ENCODE peak calls at places on chromosomes 2 and 18, in four cellular contexts. J is IMR-90, W is mesenchymal stem cell, T is H1. O is an unnamed sample. For H3K9me3, the result is how much of the 10 kb centered on the place peaks cover.

GRCh38 chr2:104406273-104406726 is 447.6 kb upstream of the POU3F3 start:
- DNase-seq in W (no peak), T (no peak), J (no peak), O (no peak)

GRCh38 chr2:240429872-240430491 is 5.5 kb upstream of the GPC1 start:
- DNase-seq in J (no peak), T (no peak), W (no peak), O (no peak)

GRCh38 chr2:91442246-91442905 is 2750.9 kb downstream of the RPIA start:
- DNase-seq in W (no peak), T (no peak), J (no peak), O (no peak)

GRCh38 chr18:3722662-3723433 is 272.9 kb downstream of the TGIF1 start:
- DNase-seq in W (peak), T (no peak), J (peak), O (no peak)

GRCh38 chr2:45823723-45824206 is 172.3 kb downstream of the PRKCE start:
- DNase-seq in W (no peak), J (no peak), T (no peak), O (no peak)

GRCh38 chr2:177030391-177031000 is 182.1 kb upstream of the HNRNPA3 start:
- DNase-seq in J (no peak), T (no peak), W (no peak), O (peak)

GRCh38 chr2:107062173-107062572 is 176.2 kb upstream of the ST6GAL2 start:
- DNase-seq in J (no peak), W (no peak), T (no peak), O (no peak)

GRCh38 chr2:62396880-62397279 is 109.1 kb downstream of the TMEM17 start:
- DNase-seq in T (no peak), W (no peak), J (no peak), O (no peak)

GRCh38 chr2:71071681-71072398 is 3.4 kb downstream of the NAGK start:
- DNase-seq in T (no peak), J (no peak), W (no peak), O (no peak)

GRCh38 chr2:173652731-173653426 is 298.2 kb downstream of the CDCA7 start:
- DNase-seq in J (peak), W (peak), T (no peak), O (no peak)

GRCh38 chr2:217959723-217960122 is 43.1 kb downstream of the TNS1 start:
- DNase-seq in W (no peak), J (peak), T (no peak), O (no peak)

GRCh38 chr18:2303517-2304238 is 267.6 kb downstream of the METTL4 start:
- DNase-seq in W (no peak), T (no peak), J (no peak), O (no peak)

GRCh38 chr2:48633143-48633542 is 15.5 kb downstream of the GTF2A1L start:
- DNase-seq in T (no peak), W (no peak), J (peak), O (no peak)

GRCh38 chr2:237614151-237614720 is 13.2 kb upstream of the LRRFIP1 start:
- DNase-seq in W (peak), T (peak), J (peak), O (no peak)

GRCh38 chr2:108932736-108933135 is 56.3 kb downstream of the EDAR start:
- DNase-seq in W (no peak), J (no peak), T (no peak), O (no peak)

GRCh38 chr18:21363411-21363810 is 121.4 kb downstream of the GREB1L start:
- DNase-seq in J (no peak), W (no peak), T (no peak), O (no peak)

GRCh38 chr2:78011251-78011650 is 489.1 kb upstream of the LRRTM4 start:
- DNase-seq in J (no peak), T (no peak), W (no peak), O (no peak)

GRCh38 chr2:162706770-162707169 is 131.8 kb downstream of the KCNH7 start:
- DNase-seq in W (no peak), T (no peak), J (no peak), O (no peak)

GRCh38 chr2:117470311-117471095 is 344.0 kb upstream of the DDX18 start:
- DNase-seq in W (peak), T (peak), J (no peak), O (peak)

GRCh38 chr2:218745559-218746469 is 35.2 kb downstream of the TTLL4 start:
- DNase-seq in W (no peak), J (peak), T (no peak), O (no peak)

GRCh38 chr2:168244318-168244717 is 3.1 kb downstream of the STK39 start:
- DNase-seq in W (peak), J (no peak), T (no peak), O (no peak)

GRCh38 chr2:104518256-104518655 is 335.7 kb upstream of the POU3F3 start:
- DNase-seq in J (no peak), W (no peak), T (no peak), O (no peak)

DNA sequence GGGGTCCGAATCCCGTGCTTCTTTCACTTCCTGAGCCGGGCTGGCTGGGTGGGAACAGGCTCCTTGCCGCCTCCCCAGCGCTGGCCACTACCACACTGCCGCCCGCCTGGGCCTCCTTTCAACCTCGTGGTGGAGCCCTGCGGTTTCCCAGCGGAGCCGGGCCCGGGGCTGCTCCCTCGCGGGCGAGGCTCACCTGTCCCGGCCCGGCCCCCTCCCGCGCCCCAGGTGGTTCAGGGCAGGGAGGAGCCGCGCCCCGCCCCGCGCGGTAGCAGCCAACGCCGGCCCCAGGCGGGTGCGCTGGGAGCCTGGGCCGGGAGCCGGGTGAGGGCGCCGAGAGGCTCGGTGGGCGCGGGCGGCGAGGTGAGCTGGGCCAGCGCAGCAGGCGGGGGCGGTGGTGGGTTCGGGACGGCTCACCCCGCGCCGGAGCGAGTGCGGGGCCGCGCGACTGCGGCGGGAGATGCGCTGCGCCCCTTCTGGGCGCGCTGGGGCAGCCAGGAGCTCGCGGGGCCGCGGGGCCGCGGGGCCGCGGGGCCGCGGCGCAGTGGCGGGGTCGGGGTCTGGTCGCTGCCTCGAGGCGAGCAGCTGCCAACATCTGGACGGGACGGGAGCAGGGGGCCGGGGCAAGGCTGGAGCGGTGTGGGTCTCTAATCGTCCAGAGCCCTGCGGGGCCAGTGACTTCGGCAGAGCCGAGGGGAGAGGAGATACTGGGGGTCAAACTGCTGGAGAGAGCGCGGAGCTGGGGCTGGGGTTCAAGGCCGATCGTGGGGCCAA is at the start of gene LYPD6B:
- DNase-seq in T (no peak), W (no peak), J (no peak), O (no peak)
- H2BK15ac ChIP-seq in T (no peak), W (peak), J (no peak), O (peak)

DNA sequence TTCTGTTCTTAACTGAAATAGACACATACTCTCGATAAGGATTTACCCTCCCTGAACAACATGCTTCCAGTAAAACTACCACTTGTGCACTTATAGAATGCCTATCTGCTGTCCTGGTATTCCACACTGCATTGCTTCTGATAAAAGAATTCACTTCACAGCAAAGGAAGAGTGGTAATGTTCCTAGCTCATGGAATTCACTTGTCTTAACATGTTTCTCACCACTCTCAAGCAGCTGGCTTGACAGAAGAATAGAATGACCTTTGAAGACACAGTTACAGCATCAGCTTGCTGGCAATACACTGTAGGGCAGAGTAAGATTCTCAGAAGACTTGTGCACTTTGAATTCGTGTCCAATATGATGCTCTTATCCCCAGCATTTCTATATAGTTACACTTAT is 524.1 kb upstream of the CNTNAP5 start:
- DNase-seq in T (no peak), J (no peak), W (peak), O (no peak)
- H3K9me3 ChIP-seq in T (under half), J (under half), W (under half), O (under half)

DNA sequence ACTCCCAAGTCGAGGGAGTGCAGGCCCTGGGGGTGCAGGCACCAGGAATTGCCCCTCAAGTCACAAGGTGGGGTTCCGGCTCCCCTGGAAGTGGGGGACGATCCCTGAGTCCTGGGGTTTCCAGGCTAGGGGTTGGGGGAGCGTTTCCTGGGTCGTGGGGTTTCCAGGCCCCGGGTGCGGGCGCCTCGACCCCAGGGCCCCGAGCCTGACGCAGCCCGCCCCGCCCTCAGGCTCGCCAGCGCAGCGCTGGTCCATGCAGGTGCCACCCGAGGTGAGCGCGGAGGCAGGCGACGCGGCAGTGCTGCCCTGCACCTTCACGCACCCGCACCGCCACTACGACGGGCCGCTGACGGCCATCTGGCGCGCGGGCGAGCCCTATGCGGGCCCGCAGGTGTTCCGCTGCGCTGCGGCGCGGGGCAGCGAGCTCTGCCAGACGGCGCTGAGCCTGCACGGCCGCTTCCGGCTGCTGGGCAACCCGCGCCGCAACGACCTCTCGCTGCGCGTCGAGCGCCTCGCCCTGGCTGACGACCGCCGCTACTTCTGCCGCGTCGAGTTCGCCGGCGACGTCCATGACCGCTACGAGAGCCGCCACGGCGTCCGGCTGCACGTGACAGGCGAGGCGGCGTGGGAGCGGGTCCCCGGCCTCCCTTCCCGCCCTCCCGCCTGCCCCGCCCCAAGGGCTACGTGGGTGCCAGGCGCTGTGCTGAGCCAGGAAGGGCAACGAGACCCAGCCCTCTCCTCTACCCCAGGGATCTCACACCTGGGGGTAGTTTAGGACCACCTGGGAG is 12.0 kb downstream of the SIGLEC15 start:
- DNase-seq in J (no peak), T (peak), W (peak), O (peak)
- H3K4me3 ChIP-seq in J (no peak), T (peak), W (peak), O (peak)

DNA sequence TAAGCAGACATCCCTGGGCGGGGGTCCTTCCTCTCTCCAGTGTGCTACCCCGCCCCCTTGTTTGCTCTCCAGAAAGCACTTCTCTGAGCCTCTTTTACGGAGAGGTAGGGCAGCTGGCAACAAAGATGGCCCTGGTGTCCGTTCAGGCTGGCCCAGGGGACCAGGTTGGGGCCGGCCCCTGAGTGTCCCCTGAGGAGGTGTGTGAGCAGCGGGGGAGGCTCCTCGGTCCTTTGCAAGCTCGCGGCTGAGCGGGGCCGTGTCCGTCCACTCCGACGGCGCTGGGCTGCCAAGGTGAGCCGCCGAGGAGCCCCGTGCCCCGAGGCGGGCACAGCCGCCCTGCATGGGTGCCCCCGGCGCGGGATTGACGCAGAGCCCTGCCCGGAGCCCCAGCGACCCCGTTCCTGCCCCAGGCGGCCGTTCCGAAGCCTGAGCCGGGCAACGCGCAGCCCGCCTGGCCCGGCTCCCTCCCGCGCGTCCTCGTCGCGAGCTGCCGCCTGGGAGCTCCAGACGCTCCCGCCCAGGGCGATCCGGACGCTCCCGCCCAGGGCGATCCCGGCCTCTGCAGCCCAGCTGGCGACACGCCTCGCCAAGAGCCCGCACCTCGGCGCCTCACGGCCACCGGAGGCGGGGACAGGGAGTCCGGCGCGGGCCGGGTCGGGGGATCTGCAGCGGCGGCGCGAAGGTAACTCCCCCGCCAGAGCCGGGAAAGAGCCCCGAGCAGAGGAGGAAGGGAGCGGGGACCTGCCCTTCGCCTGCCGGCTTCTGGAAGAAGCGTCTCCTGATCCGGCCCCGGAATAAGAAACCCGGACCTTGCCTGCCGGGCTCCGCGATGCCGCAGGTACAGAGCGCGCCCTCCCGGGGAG is at the start of gene PROKR1:
- DNase-seq in J (no peak), T (no peak), W (peak), O (peak)
- H2BK15ac ChIP-seq in J (no peak), T (peak), W (no peak), O (peak)

GRCh38 chr2:105834931-105835330 is 90.2 kb downstream of the NCK2 start:
- DNase-seq in J (no peak), T (no peak), W (no peak), O (no peak)
- H3K9me3 ChIP-seq in J (under half), T (under half), W (under half), O (under half)

GRCh38 chr18:50196261-50196660 is 1.3 kb upstream of the MYO5B start:
- DNase-seq in J (no peak), W (no peak), T (no peak), O (no peak)

GRCh38 chr18:50194623-50195532 is at the start of gene MYO5B:
- DNase-seq in W (no peak), T (no peak), J (no peak), O (peak)

GRCh38 chr18:50192903-50193795 is 1.8 kb downstream of the MYO5B start:
- DNase-seq in J (no peak), T (no peak), W (no peak), O (no peak)

GRCh38 chr18:50195689-50196088 is 742 bp upstream of the MYO5B start:
- DNase-seq in J (no peak), W (no peak), T (no peak), O (no peak)

GRCh38 chr18:50193796-50194622 is 938 bp downstream of the MYO5B start:
- DNase-seq in J (no peak), T (no peak), W (no peak), O (peak)
- H3K4me3 ChIP-seq in J (no peak), T (peak), W (peak), O (peak)

GRCh38 chr2:137929504-137929886 is 34.8 kb upstream of the HNMT start:
- DNase-seq in J (no peak), T (no peak), W (no peak), O (no peak)
- H2BK15ac ChIP-seq in J (peak), T (no peak), W (no peak), O (no peak)

DNA sequence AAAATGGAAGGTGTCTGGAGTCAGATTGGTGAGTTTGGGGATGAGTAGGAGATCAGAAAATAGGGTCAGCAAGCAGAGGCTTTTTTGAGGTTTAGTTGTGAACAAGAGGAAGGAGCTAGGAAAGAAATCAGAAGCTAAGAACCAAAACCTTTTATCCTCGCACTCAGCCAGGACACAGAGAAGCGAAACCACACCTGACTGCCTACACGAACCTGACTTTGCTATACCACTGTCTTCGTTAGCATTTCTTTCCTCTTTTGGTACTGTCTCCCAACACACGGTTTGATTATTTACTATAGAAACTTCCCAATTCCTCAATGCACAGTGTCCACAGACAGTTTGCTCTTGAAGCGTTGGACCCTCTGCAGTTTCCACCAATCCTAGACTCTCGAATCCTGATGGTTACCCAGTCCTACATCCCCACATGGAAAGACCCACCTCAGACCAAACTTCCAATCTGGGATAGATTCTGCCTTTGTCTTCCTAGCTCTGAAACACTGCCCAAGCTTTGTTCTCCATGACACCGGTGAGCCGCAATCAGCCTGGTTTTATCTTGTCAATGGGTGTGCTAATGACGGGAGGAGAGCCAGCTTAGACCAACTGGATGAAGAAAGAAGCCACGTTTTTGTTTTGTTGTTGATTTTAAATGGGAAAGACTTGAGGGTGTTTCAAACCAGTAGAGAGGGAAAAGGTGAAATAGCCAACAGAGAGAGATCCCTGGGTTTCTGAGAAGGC is 137.4 kb downstream of the CABLES1 start:
- DNase-seq in J (no peak), T (no peak), W (no peak), O (no peak)
- H3K9me3 ChIP-seq in J (under half), T (under half), W (under half), O (under half)

GRCh38 chr18:51654441-51655326 is 457.2 kb upstream of the MEX3C start:
- DNase-seq in T (no peak), W (no peak), J (no peak), O (peak)
- H3K4me3 ChIP-seq in T (no peak), W (no peak), J (no peak), O (no peak)

O was measured in neuronal stem cell.